ENCODE peak calls at places on chromosomes 11 and 22, in four cellular contexts. P is gastrocnemius medialis, T is psoas muscle, U is heart right ventricle. D is an unnamed sample.
A peak's percentile ranks its signal among the peaks of the same experiment; 100 is the strongest.

GRCh38 chr11:70885721-70886305 is 366.6 kb downstream of the SHANK2 start:
- DNase-seq in P (no peak), T (no peak), U (no peak), D (no peak)

GRCh38 chr11:27816200-27816599 is 115.9 kb upstream of the BDNF start:
- DNase-seq in P (no peak), T (no peak), U (no peak), D (no peak)

GRCh38 chr11:2693271-2693833 is 6.4 kb downstream of the KCNQ1OT1 start:
- DNase-seq in P (no peak), T (peak; percentile 37), U (no peak), D (no peak)

GRCh38 chr11:123479048-123479837 is 49.2 kb downstream of the GRAMD1B start:
- DNase-seq in P (no peak), T (no peak), U (no peak), D (no peak)

GRCh38 chr11:2200536-2200935 is 28.9 kb upstream of the TH start:
- DNase-seq in P (no peak), T (peak; percentile 26), U (no peak), D (no peak)

GRCh38 chr11:67113231-67113721 is 5.8 kb upstream of the KDM2A start:
- DNase-seq in P (no peak), T (no peak), U (no peak), D (peak; percentile 33)

GRCh38 chr22:45101828-45102227 is 61.9 kb upstream of the NUP50 start:
- DNase-seq in P (no peak), T (no peak), U (no peak), D (no peak)

GRCh38 chr11:63868399-63869064 is 29.6 kb downstream of the MARK2 start:
- DNase-seq in P (no peak), T (no peak), U (no peak), D (no peak)

GRCh38 chr11:75420224-75421034 is 12.6 kb downstream of the KLHL35 start:
- DNase-seq in P (no peak), T (peak; percentile 36), U (no peak), D (no peak)

GRCh38 chr11:118911880-118912741 is 13.6 kb downstream of the BCL9L start:
- DNase-seq in P (peak; percentile 67), T (peak; percentile 93), U (peak; percentile 79), D (peak; percentile 59)

GRCh38 chr22:42939941-42940653 is 74.9 kb downstream of the PACSIN2 start:
- DNase-seq in P (no peak), T (no peak), U (no peak), D (no peak)

GRCh38 chr11:114301088-114301487 is 4.9 kb downstream of the NNMT start:
- DNase-seq in P (no peak), T (no peak), U (no peak), D (no peak)

GRCh38 chr22:50738649-50739227 is 734 bp downstream of the ACR start:
- DNase-seq in P (no peak), T (peak; percentile 36), U (no peak), D (no peak)

GRCh38 chr11:77201991-77202841 is 74.2 kb downstream of the MYO7A start:
- DNase-seq in P (no peak), T (peak; percentile 46), U (no peak), D (no peak)

GRCh38 chr11:74634537-74634936 is 42.2 kb downstream of the POLD3 start:
- DNase-seq in P (no peak), T (no peak), U (no peak), D (no peak)

GRCh38 chr22:27667121-27667843 is 134.3 kb downstream of the MN1 start:
- DNase-seq in P (no peak), T (no peak), U (peak; percentile 45), D (no peak)

GRCh38 chr11:92268546-92268945 is 43.9 kb downstream of the FAT3 start:
- DNase-seq in P (no peak), T (no peak), U (no peak), D (no peak)

GRCh38 chr22:44245867-44246266 is 65.1 kb downstream of the PARVG start:
- DNase-seq in P (no peak), T (no peak), U (no peak), D (no peak)

GRCh38 chr22:41405588-41405987 is 23.8 kb downstream of the TEF start:
- DNase-seq in P (no peak), T (no peak), U (no peak), D (no peak)
- H3K4me1 ChIP-seq in P (peaks cover 38% of the 10 kb centered on the region), T (peaks cover 32% of the 10 kb centered on the region), U (peaks cover 41% of the 10 kb centered on the region), D (peaks cover 13% of the 10 kb centered on the region)

GRCh38 chr22:24523873-24524272 is 28.7 kb downstream of the UPB1 start:
- DNase-seq in P (no peak), T (peak; percentile 18), U (no peak), D (no peak)
- H3K27ac ChIP-seq in P (no peak overlapping the region), T (no peak overlapping the region), U (no peak overlapping the region), D (no peak overlapping the region)

GRCh38 chr22:46535876-46536558 is 1.4 kb downstream of the CELSR1 start:
- DNase-seq in P (no peak), T (peak; percentile 49), U (no peak), D (no peak)
- H3K4me3 ChIP-seq in P (no peak overlapping the region), T (no peak overlapping the region), U (no peak overlapping the region), D (no peak overlapping the region)

GRCh38 chr22:46219650-46220049 is 30.4 kb downstream of the CDPF1 start:
- DNase-seq in P (no peak), T (no peak), U (no peak), D (no peak)
- H3K4me1 ChIP-seq in P (no peaks in the 10 kb centered on the region), T (no peaks in the 10 kb centered on the region), U (no peaks in the 10 kb centered on the region), D (no peaks in the 10 kb centered on the region)

GRCh38 chr11:25052844-25053243 is 556.0 kb downstream of the LUZP2 start:
- DNase-seq in P (no peak), T (no peak), U (no peak), D (no peak)
- H3K27ac ChIP-seq in P (no peak overlapping the region), T (no peak overlapping the region), U (no peak overlapping the region), D (no peak overlapping the region)

DNA sequence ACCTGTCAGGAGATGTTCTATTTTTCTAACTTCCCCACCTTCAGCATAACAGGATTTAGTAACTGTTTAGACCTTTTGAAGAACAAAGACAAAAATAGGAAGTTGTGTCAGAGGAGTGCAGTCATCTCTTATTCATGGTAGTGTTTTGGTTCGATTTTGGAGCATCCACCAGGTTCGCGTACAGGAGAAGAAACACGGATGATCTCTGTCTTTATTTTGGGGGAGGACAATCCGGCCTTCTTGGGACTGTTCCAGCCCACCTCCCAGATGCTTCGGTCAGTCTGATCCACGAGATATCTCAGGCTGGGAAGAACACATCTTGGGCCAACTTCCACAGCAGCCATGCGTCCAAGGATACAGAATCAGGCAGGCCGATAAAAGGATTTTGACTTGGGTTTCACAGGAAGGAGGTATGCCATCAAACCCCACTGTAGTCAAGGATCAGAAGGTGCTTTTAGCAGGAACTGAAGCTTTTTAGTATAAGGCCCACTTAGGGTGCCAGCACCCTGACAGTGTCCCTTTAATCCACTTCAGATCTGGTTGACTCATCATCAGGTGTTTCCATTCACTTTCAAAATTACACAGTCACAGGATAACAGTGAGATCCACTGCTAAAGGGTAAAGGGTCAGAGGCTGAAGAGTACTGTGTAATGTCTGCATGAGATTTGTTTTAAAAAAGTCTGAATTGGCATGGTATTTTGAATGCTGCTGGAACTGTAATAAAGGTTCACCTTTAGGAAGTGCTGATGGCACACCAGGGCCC is 16.5 kb downstream of the PATZ1 start:
- DNase-seq in P (no peak), T (no peak), U (no peak), D (no peak)
- H3K4me3 ChIP-seq in P (no peak overlapping the region), T (no peak overlapping the region), U (no peak overlapping the region), D (no peak overlapping the region)

DNA sequence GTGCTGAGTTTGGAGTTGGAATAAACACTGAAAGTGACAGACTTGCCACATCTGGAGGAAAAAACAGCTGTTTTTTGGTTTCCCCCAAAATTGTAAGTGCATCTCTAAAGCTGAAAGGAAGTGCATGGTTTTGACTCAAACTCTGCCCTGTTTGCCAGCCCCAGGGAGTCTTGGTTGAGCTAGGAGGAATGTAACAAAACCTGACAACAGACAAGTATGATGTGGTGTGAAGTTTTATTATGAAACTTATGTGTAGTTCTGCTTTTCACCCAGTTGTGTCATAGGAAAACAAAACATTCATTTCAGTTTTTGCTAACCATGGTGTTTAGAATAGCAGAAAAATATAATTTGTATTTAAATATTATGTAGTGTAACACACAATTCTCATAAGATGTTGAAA is 31.7 kb upstream of the PDE3B start:
- DNase-seq in P (no peak), T (no peak), U (no peak), D (no peak)
- H3K4me1 ChIP-seq in P (no peaks in the 10 kb centered on the region), T (no peaks in the 10 kb centered on the region), U (no peaks in the 10 kb centered on the region), D (peaks cover 6% of the 10 kb centered on the region)

D was measured in CD8-positive, alpha-beta T cell.